ENCODE peak calls at places on chromosomes 11 and 22, in nine cellular contexts. One of them, this sample, is unnamed.
A peak's percentile ranks its signal among the peaks of the same experiment; 100 is the strongest.

GRCh38 chr11:91248199-91248807 is 976.3 kb upstream of the FAT3 start:
- DNase-seq in stimulated activated CD4-positive, alpha-beta T cell treated with anti-CD3 and anti-CD28 coated beads, Interleukin-15, amount 100 ng/mL, for 1 hour: no peak
- DNase-seq in H54: no peak
- DNase-seq in cardiac muscle cell: peak; percentile 57
- DNase-seq in CD4-positive, CD25-positive, alpha-beta regulatory T cell: no peak
- DNase-seq in mesothelial cell of epicardium: no peak
- DNase-seq in fibroblast of mammary gland: peak; percentile 34
- DNase-seq in amniotic stem cell: peak; percentile 28
- DNase-seq in A549: peak; percentile 2
- DNase-seq in this sample: peak; percentile 8

GRCh38 chr11:86747801-86748200 is 52.5 kb upstream of the PRSS23 start:
- DNase-seq in stimulated activated CD4-positive, alpha-beta T cell treated with anti-CD3 and anti-CD28 coated beads, Interleukin-15, amount 100 ng/mL, for 1 hour: no peak
- DNase-seq in H54: no peak
- DNase-seq in cardiac muscle cell: no peak
- DNase-seq in CD4-positive, CD25-positive, alpha-beta regulatory T cell: no peak
- DNase-seq in mesothelial cell of epicardium: no peak
- DNase-seq in fibroblast of mammary gland: no peak
- DNase-seq in amniotic stem cell: no peak
- DNase-seq in A549: no peak
- DNase-seq in this sample: no peak

GRCh38 chr11:92801685-92802084 is 167.8 kb upstream of the MTNR1B start:
- DNase-seq in stimulated activated CD4-positive, alpha-beta T cell treated with anti-CD3 and anti-CD28 coated beads, Interleukin-15, amount 100 ng/mL, for 1 hour: no peak
- DNase-seq in H54: no peak
- DNase-seq in cardiac muscle cell: no peak
- DNase-seq in CD4-positive, CD25-positive, alpha-beta regulatory T cell: no peak
- DNase-seq in mesothelial cell of epicardium: no peak
- DNase-seq in fibroblast of mammary gland: no peak
- DNase-seq in amniotic stem cell: no peak
- DNase-seq in A549: no peak
- DNase-seq in this sample: no peak

GRCh38 chr11:73012121-73012863 is 129.8 kb downstream of the FCHSD2 start:
- DNase-seq in stimulated activated CD4-positive, alpha-beta T cell treated with anti-CD3 and anti-CD28 coated beads, Interleukin-15, amount 100 ng/mL, for 1 hour: no peak
- DNase-seq in H54: no peak
- DNase-seq in cardiac muscle cell: peak; percentile 30
- DNase-seq in CD4-positive, CD25-positive, alpha-beta regulatory T cell: no peak
- DNase-seq in mesothelial cell of epicardium: no peak
- DNase-seq in fibroblast of mammary gland: peak; percentile 29
- DNase-seq in amniotic stem cell: no peak
- DNase-seq in A549: no peak
- DNase-seq in this sample: no peak

GRCh38 chr11:30698425-30698824 is 112.3 kb upstream of the MPPED2 start:
- DNase-seq in stimulated activated CD4-positive, alpha-beta T cell treated with anti-CD3 and anti-CD28 coated beads, Interleukin-15, amount 100 ng/mL, for 1 hour: no peak
- DNase-seq in H54: no peak
- DNase-seq in cardiac muscle cell: no peak
- DNase-seq in CD4-positive, CD25-positive, alpha-beta regulatory T cell: no peak
- DNase-seq in mesothelial cell of epicardium: no peak
- DNase-seq in fibroblast of mammary gland: no peak
- DNase-seq in amniotic stem cell: no peak
- DNase-seq in A549: no peak
- DNase-seq in this sample: no peak

GRCh38 chr11:125170406-125171031 is 6.0 kb downstream of the PKNOX2 start:
- DNase-seq in stimulated activated CD4-positive, alpha-beta T cell treated with anti-CD3 and anti-CD28 coated beads, Interleukin-15, amount 100 ng/mL, for 1 hour: no peak
- DNase-seq in H54: no peak
- DNase-seq in cardiac muscle cell: peak; percentile 97
- DNase-seq in CD4-positive, CD25-positive, alpha-beta regulatory T cell: no peak
- DNase-seq in mesothelial cell of epicardium: no peak
- DNase-seq in fibroblast of mammary gland: peak; percentile 68
- DNase-seq in amniotic stem cell: no peak
- DNase-seq in A549: no peak
- DNase-seq in this sample: no peak

GRCh38 chr11:16036218-16036617 is 320.1 kb downstream of the SOX6 start:
- DNase-seq in stimulated activated CD4-positive, alpha-beta T cell treated with anti-CD3 and anti-CD28 coated beads, Interleukin-15, amount 100 ng/mL, for 1 hour: no peak
- DNase-seq in H54: no peak
- DNase-seq in cardiac muscle cell: no peak
- DNase-seq in CD4-positive, CD25-positive, alpha-beta regulatory T cell: no peak
- DNase-seq in mesothelial cell of epicardium: no peak
- DNase-seq in fibroblast of mammary gland: no peak
- DNase-seq in amniotic stem cell: no peak
- DNase-seq in A549: no peak
- DNase-seq in this sample: no peak

GRCh38 chr11:91164452-91164822 is 941.6 kb upstream of the CHORDC1 start:
- DNase-seq in stimulated activated CD4-positive, alpha-beta T cell treated with anti-CD3 and anti-CD28 coated beads, Interleukin-15, amount 100 ng/mL, for 1 hour: no peak
- DNase-seq in H54: no peak
- DNase-seq in cardiac muscle cell: no peak
- DNase-seq in CD4-positive, CD25-positive, alpha-beta regulatory T cell: no peak
- DNase-seq in mesothelial cell of epicardium: no peak
- DNase-seq in fibroblast of mammary gland: no peak
- DNase-seq in amniotic stem cell: no peak
- DNase-seq in A549: no peak
- DNase-seq in this sample: no peak

GRCh38 chr11:66011239-66011784 is 496 bp upstream of the CST6 start:
- DNase-seq in stimulated activated CD4-positive, alpha-beta T cell treated with anti-CD3 and anti-CD28 coated beads, Interleukin-15, amount 100 ng/mL, for 1 hour: no peak
- DNase-seq in H54: no peak
- DNase-seq in cardiac muscle cell: peak; percentile 33
- DNase-seq in CD4-positive, CD25-positive, alpha-beta regulatory T cell: no peak
- DNase-seq in mesothelial cell of epicardium: no peak
- DNase-seq in fibroblast of mammary gland: peak; percentile 62
- DNase-seq in amniotic stem cell: no peak
- DNase-seq in A549: no peak
- DNase-seq in this sample: peak; percentile 100

GRCh38 chr11:70068345-70068744 is 9.8 kb upstream of the ANO1 start:
- DNase-seq in stimulated activated CD4-positive, alpha-beta T cell treated with anti-CD3 and anti-CD28 coated beads, Interleukin-15, amount 100 ng/mL, for 1 hour: no peak
- DNase-seq in H54: no peak
- DNase-seq in cardiac muscle cell: no peak
- DNase-seq in CD4-positive, CD25-positive, alpha-beta regulatory T cell: no peak
- DNase-seq in mesothelial cell of epicardium: peak; percentile 36
- DNase-seq in fibroblast of mammary gland: no peak
- DNase-seq in amniotic stem cell: no peak
- DNase-seq in A549: no peak
- DNase-seq in this sample: no peak

GRCh38 chr22:45710469-45710868 is 38.8 kb downstream of the ATXN10 start:
- DNase-seq in stimulated activated CD4-positive, alpha-beta T cell treated with anti-CD3 and anti-CD28 coated beads, Interleukin-15, amount 100 ng/mL, for 1 hour: no peak
- DNase-seq in H54: no peak
- DNase-seq in cardiac muscle cell: peak; percentile 9
- DNase-seq in CD4-positive, CD25-positive, alpha-beta regulatory T cell: no peak
- DNase-seq in mesothelial cell of epicardium: no peak
- DNase-seq in fibroblast of mammary gland: no peak
- DNase-seq in amniotic stem cell: no peak
- DNase-seq in A549: no peak
- DNase-seq in this sample: no peak

GRCh38 chr11:111460752-111461305 is 51.4 kb downstream of the BTG4 start:
- DNase-seq in stimulated activated CD4-positive, alpha-beta T cell treated with anti-CD3 and anti-CD28 coated beads, Interleukin-15, amount 100 ng/mL, for 1 hour: no peak
- DNase-seq in H54: no peak
- DNase-seq in cardiac muscle cell: peak; percentile 26
- DNase-seq in CD4-positive, CD25-positive, alpha-beta regulatory T cell: no peak
- DNase-seq in mesothelial cell of epicardium: no peak
- DNase-seq in fibroblast of mammary gland: peak; percentile 74
- DNase-seq in amniotic stem cell: no peak
- DNase-seq in A549: no peak
- DNase-seq in this sample: no peak

GRCh38 chr11:132072044-132072879 is 701.8 kb downstream of the NTM start:
- DNase-seq in stimulated activated CD4-positive, alpha-beta T cell treated with anti-CD3 and anti-CD28 coated beads, Interleukin-15, amount 100 ng/mL, for 1 hour: no peak
- DNase-seq in H54: peak; percentile 48
- DNase-seq in cardiac muscle cell: peak; percentile 90
- DNase-seq in CD4-positive, CD25-positive, alpha-beta regulatory T cell: no peak
- DNase-seq in mesothelial cell of epicardium: no peak
- DNase-seq in fibroblast of mammary gland: peak; percentile 97
- DNase-seq in amniotic stem cell: peak; percentile 80
- DNase-seq in A549: no peak
- DNase-seq in this sample: no peak

GRCh38 chr11:22677153-22677890 is 10.9 kb downstream of the GAS2 start:
- DNase-seq in stimulated activated CD4-positive, alpha-beta T cell treated with anti-CD3 and anti-CD28 coated beads, Interleukin-15, amount 100 ng/mL, for 1 hour: no peak
- DNase-seq in H54: no peak
- DNase-seq in cardiac muscle cell: no peak
- DNase-seq in CD4-positive, CD25-positive, alpha-beta regulatory T cell: no peak
- DNase-seq in mesothelial cell of epicardium: no peak
- DNase-seq in fibroblast of mammary gland: no peak
- DNase-seq in amniotic stem cell: no peak
- DNase-seq in A549: no peak
- DNase-seq in this sample: no peak

GRCh38 chr11:77661670-77662069 is 24.1 kb upstream of the CLNS1A start:
- DNase-seq in stimulated activated CD4-positive, alpha-beta T cell treated with anti-CD3 and anti-CD28 coated beads, Interleukin-15, amount 100 ng/mL, for 1 hour: no peak
- DNase-seq in H54: no peak
- DNase-seq in cardiac muscle cell: no peak
- DNase-seq in CD4-positive, CD25-positive, alpha-beta regulatory T cell: no peak
- DNase-seq in mesothelial cell of epicardium: no peak
- DNase-seq in fibroblast of mammary gland: no peak
- DNase-seq in amniotic stem cell: no peak
- DNase-seq in A549: no peak
- DNase-seq in this sample: no peak

GRCh38 chr11:118845369-118845768 is 38.3 kb upstream of the CXCR5 start:
- DNase-seq in stimulated activated CD4-positive, alpha-beta T cell treated with anti-CD3 and anti-CD28 coated beads, Interleukin-15, amount 100 ng/mL, for 1 hour: no peak
- DNase-seq in H54: no peak
- DNase-seq in cardiac muscle cell: peak; percentile 26
- DNase-seq in CD4-positive, CD25-positive, alpha-beta regulatory T cell: no peak
- DNase-seq in mesothelial cell of epicardium: no peak
- DNase-seq in fibroblast of mammary gland: peak; percentile 50
- DNase-seq in amniotic stem cell: peak; percentile 12
- DNase-seq in A549: no peak
- DNase-seq in this sample: peak; percentile 8

GRCh38 chr22:29979645-29980303 is 96.8 kb downstream of the MTMR3 start:
- DNase-seq in stimulated activated CD4-positive, alpha-beta T cell treated with anti-CD3 and anti-CD28 coated beads, Interleukin-15, amount 100 ng/mL, for 1 hour: no peak
- DNase-seq in H54: no peak
- DNase-seq in cardiac muscle cell: no peak
- DNase-seq in CD4-positive, CD25-positive, alpha-beta regulatory T cell: no peak
- DNase-seq in mesothelial cell of epicardium: no peak
- DNase-seq in fibroblast of mammary gland: no peak
- DNase-seq in amniotic stem cell: no peak
- DNase-seq in A549: no peak
- DNase-seq in this sample: no peak

GRCh38 chr11:94933225-94934130 is 39.9 kb downstream of the CWC15 start:
- DNase-seq in stimulated activated CD4-positive, alpha-beta T cell treated with anti-CD3 and anti-CD28 coated beads, Interleukin-15, amount 100 ng/mL, for 1 hour: no peak
- DNase-seq in H54: peak; percentile 42
- DNase-seq in cardiac muscle cell: peak; percentile 91
- DNase-seq in CD4-positive, CD25-positive, alpha-beta regulatory T cell: no peak
- DNase-seq in mesothelial cell of epicardium: no peak
- DNase-seq in fibroblast of mammary gland: peak; percentile 98
- DNase-seq in amniotic stem cell: peak; percentile 90
- DNase-seq in A549: no peak
- DNase-seq in this sample: no peak

GRCh38 chr11:47886096-47886495 is 37.9 kb upstream of the NUP160 start:
- DNase-seq in stimulated activated CD4-positive, alpha-beta T cell treated with anti-CD3 and anti-CD28 coated beads, Interleukin-15, amount 100 ng/mL, for 1 hour: no peak
- DNase-seq in H54: peak; percentile 48
- DNase-seq in cardiac muscle cell: peak; percentile 87
- DNase-seq in CD4-positive, CD25-positive, alpha-beta regulatory T cell: peak; percentile 23
- DNase-seq in mesothelial cell of epicardium: no peak
- DNase-seq in fibroblast of mammary gland: peak; percentile 57
- DNase-seq in amniotic stem cell: no peak
- DNase-seq in A549: no peak
- DNase-seq in this sample: peak; percentile 68

GRCh38 chr11:122343247-122343646 is 227.2 kb upstream of the BLID start:
- DNase-seq in stimulated activated CD4-positive, alpha-beta T cell treated with anti-CD3 and anti-CD28 coated beads, Interleukin-15, amount 100 ng/mL, for 1 hour: no peak
- DNase-seq in H54: no peak
- DNase-seq in cardiac muscle cell: peak; percentile 10
- DNase-seq in CD4-positive, CD25-positive, alpha-beta regulatory T cell: no peak
- DNase-seq in mesothelial cell of epicardium: no peak
- DNase-seq in fibroblast of mammary gland: no peak
- DNase-seq in amniotic stem cell: no peak
- DNase-seq in A549: no peak
- DNase-seq in this sample: no peak

GRCh38 chr11:68266121-68266891 is 5.5 kb downstream of the C11orf24 start:
- DNase-seq in stimulated activated CD4-positive, alpha-beta T cell treated with anti-CD3 and anti-CD28 coated beads, Interleukin-15, amount 100 ng/mL, for 1 hour: no peak
- DNase-seq in H54: no peak
- DNase-seq in cardiac muscle cell: no peak
- DNase-seq in CD4-positive, CD25-positive, alpha-beta regulatory T cell: no peak
- DNase-seq in mesothelial cell of epicardium: no peak
- DNase-seq in fibroblast of mammary gland: no peak
- DNase-seq in amniotic stem cell: no peak
- DNase-seq in A549: no peak
- DNase-seq in this sample: no peak

GRCh38 chr11:110837535-110838127 is 125.4 kb upstream of the ARHGAP20 start:
- DNase-seq in stimulated activated CD4-positive, alpha-beta T cell treated with anti-CD3 and anti-CD28 coated beads, Interleukin-15, amount 100 ng/mL, for 1 hour: no peak
- DNase-seq in H54: no peak
- DNase-seq in cardiac muscle cell: peak; percentile 62
- DNase-seq in CD4-positive, CD25-positive, alpha-beta regulatory T cell: no peak
- DNase-seq in mesothelial cell of epicardium: peak; percentile 63
- DNase-seq in fibroblast of mammary gland: no peak
- DNase-seq in amniotic stem cell: no peak
- DNase-seq in A549: no peak
- DNase-seq in this sample: no peak

GRCh38 chr22:47609653-47610052 is 847.2 kb downstream of the TBC1D22A start:
- DNase-seq in stimulated activated CD4-positive, alpha-beta T cell treated with anti-CD3 and anti-CD28 coated beads, Interleukin-15, amount 100 ng/mL, for 1 hour: no peak
- DNase-seq in H54: no peak
- DNase-seq in cardiac muscle cell: no peak
- DNase-seq in CD4-positive, CD25-positive, alpha-beta regulatory T cell: no peak
- DNase-seq in mesothelial cell of epicardium: no peak
- DNase-seq in fibroblast of mammary gland: no peak
- DNase-seq in amniotic stem cell: no peak
- DNase-seq in A549: no peak
- DNase-seq in this sample: no peak

GRCh38 chr11:13055200-13055599 is 46.1 kb downstream of the RASSF10 start:
- DNase-seq in stimulated activated CD4-positive, alpha-beta T cell treated with anti-CD3 and anti-CD28 coated beads, Interleukin-15, amount 100 ng/mL, for 1 hour: no peak
- DNase-seq in H54: no peak
- DNase-seq in cardiac muscle cell: no peak
- DNase-seq in CD4-positive, CD25-positive, alpha-beta regulatory T cell: no peak
- DNase-seq in mesothelial cell of epicardium: no peak
- DNase-seq in fibroblast of mammary gland: no peak
- DNase-seq in amniotic stem cell: no peak
- DNase-seq in A549: no peak
- DNase-seq in this sample: no peak

GRCh38 chr11:97110376-97110775 is 720.6 kb downstream of the JRKL start:
- DNase-seq in stimulated activated CD4-positive, alpha-beta T cell treated with anti-CD3 and anti-CD28 coated beads, Interleukin-15, amount 100 ng/mL, for 1 hour: no peak
- DNase-seq in H54: no peak
- DNase-seq in cardiac muscle cell: peak; percentile 6
- DNase-seq in CD4-positive, CD25-positive, alpha-beta regulatory T cell: no peak
- DNase-seq in mesothelial cell of epicardium: no peak
- DNase-seq in fibroblast of mammary gland: no peak
- DNase-seq in amniotic stem cell: no peak
- DNase-seq in A549: no peak
- DNase-seq in this sample: no peak

GRCh38 chr22:49359061-49359460 is 468.6 kb downstream of the BRD1 start:
- DNase-seq in stimulated activated CD4-positive, alpha-beta T cell treated with anti-CD3 and anti-CD28 coated beads, Interleukin-15, amount 100 ng/mL, for 1 hour: no peak
- DNase-seq in H54: no peak
- DNase-seq in cardiac muscle cell: no peak
- DNase-seq in CD4-positive, CD25-positive, alpha-beta regulatory T cell: no peak
- DNase-seq in mesothelial cell of epicardium: no peak
- DNase-seq in fibroblast of mammary gland: no peak
- DNase-seq in amniotic stem cell: no peak
- DNase-seq in A549: no peak
- DNase-seq in this sample: no peak

GRCh38 chr11:119471329-119471728 is 48.4 kb upstream of the THY1 start:
- DNase-seq in stimulated activated CD4-positive, alpha-beta T cell treated with anti-CD3 and anti-CD28 coated beads, Interleukin-15, amount 100 ng/mL, for 1 hour: no peak
- DNase-seq in H54: no peak
- DNase-seq in cardiac muscle cell: no peak
- DNase-seq in CD4-positive, CD25-positive, alpha-beta regulatory T cell: no peak
- DNase-seq in mesothelial cell of epicardium: peak; percentile 17
- DNase-seq in fibroblast of mammary gland: no peak
- DNase-seq in amniotic stem cell: no peak
- DNase-seq in A549: no peak
- DNase-seq in this sample: no peak

GRCh38 chr11:119641991-119642745 is 86.8 kb downstream of the NECTIN1 start:
- DNase-seq in stimulated activated CD4-positive, alpha-beta T cell treated with anti-CD3 and anti-CD28 coated beads, Interleukin-15, amount 100 ng/mL, for 1 hour: no peak
- DNase-seq in H54: no peak
- DNase-seq in cardiac muscle cell: peak; percentile 28
- DNase-seq in CD4-positive, CD25-positive, alpha-beta regulatory T cell: no peak
- DNase-seq in mesothelial cell of epicardium: no peak
- DNase-seq in fibroblast of mammary gland: peak; percentile 27
- DNase-seq in amniotic stem cell: no peak
- DNase-seq in A549: peak; percentile 38
- DNase-seq in this sample: no peak

GRCh38 chr22:26484360-26484706 is 656 bp downstream of the SRRD start:
- DNase-seq in stimulated activated CD4-positive, alpha-beta T cell treated with anti-CD3 and anti-CD28 coated beads, Interleukin-15, amount 100 ng/mL, for 1 hour: no peak
- DNase-seq in H54: no peak
- DNase-seq in cardiac muscle cell: no peak
- DNase-seq in CD4-positive, CD25-positive, alpha-beta regulatory T cell: peak; percentile 56
- DNase-seq in mesothelial cell of epicardium: no peak
- DNase-seq in fibroblast of mammary gland: peak; percentile 41
- DNase-seq in amniotic stem cell: no peak
- DNase-seq in A549: no peak
- DNase-seq in this sample: no peak

GRCh38 chr22:24208012-24208749 is 26.9 kb downstream of the SUSD2 start:
- DNase-seq in stimulated activated CD4-positive, alpha-beta T cell treated with anti-CD3 and anti-CD28 coated beads, Interleukin-15, amount 100 ng/mL, for 1 hour: no peak
- DNase-seq in H54: peak; percentile 42
- DNase-seq in cardiac muscle cell: peak; percentile 98
- DNase-seq in CD4-positive, CD25-positive, alpha-beta regulatory T cell: no peak
- DNase-seq in mesothelial cell of epicardium: no peak
- DNase-seq in fibroblast of mammary gland: peak; percentile 99
- DNase-seq in amniotic stem cell: peak; percentile 71
- DNase-seq in A549: peak; percentile 85
- DNase-seq in this sample: peak; percentile 100

GRCh38 chr11:83299681-83300080 is 13.5 kb upstream of the CCDC90B start:
- DNase-seq in stimulated activated CD4-positive, alpha-beta T cell treated with anti-CD3 and anti-CD28 coated beads, Interleukin-15, amount 100 ng/mL, for 1 hour: no peak
- DNase-seq in H54: no peak
- DNase-seq in cardiac muscle cell: no peak
- DNase-seq in CD4-positive, CD25-positive, alpha-beta regulatory T cell: no peak
- DNase-seq in mesothelial cell of epicardium: no peak
- DNase-seq in fibroblast of mammary gland: no peak
- DNase-seq in amniotic stem cell: no peak
- DNase-seq in A549: no peak
- DNase-seq in this sample: no peak

This sample was measured in PC-9.